ENCODE peak calls at places on chromosomes 3 and 15, in seven cellular contexts. E is testis, S is T-helper 1 cell, Q is NB4, P is A172, N is mammary epithelial cell, A is endothelial cell. H is an unnamed sample.
A peak's percentile ranks its signal among the peaks of the same experiment; 100 is the strongest.

GRCh38 chr15:64716452-64716851 is 58.9 kb downstream of the RBPMS2 start:
- DNase-seq in E (no peak), S (no peak), Q (no peak), P (no peak), N (no peak), A (no peak), H (no peak)

GRCh38 chr3:148042663-148043445 is 633.7 kb downstream of the ZIC1 start:
- DNase-seq in E (no peak), S (no peak), Q (no peak), P (no peak), N (no peak), A (no peak), H (no peak)

GRCh38 chr3:181920409-181920808 is 208.7 kb downstream of the SOX2 start:
- DNase-seq in E (no peak), S (no peak), Q (no peak), P (no peak), N (no peak), A (no peak), H (no peak)

GRCh38 chr3:55322649-55323048 is 164.5 kb downstream of the WNT5A start:
- DNase-seq in E (no peak), S (no peak), Q (no peak), P (no peak), N (no peak), A (no peak), H (no peak)

GRCh38 chr3:43418601-43419272 is 132.4 kb downstream of the SNRK start:
- DNase-seq in E (no peak), S (no peak), Q (no peak), P (no peak), N (no peak), A (no peak), H (peak; percentile 97)

GRCh38 chr15:56428821-56429458 is 36.0 kb downstream of the MNS1 start:
- DNase-seq in E (no peak), S (peak; percentile 5), Q (peak; percentile 40), P (peak; percentile 22), N (peak; percentile 20), A (no peak), H (peak; percentile 46)

GRCh38 chr3:159126261-159127020 is 324.6 kb downstream of the MFSD1 start:
- DNase-seq in E (no peak), S (no peak), Q (no peak), P (peak; percentile 22), N (peak; percentile 66), A (no peak), H (peak; percentile 65)

GRCh38 chr3:57923101-57923500 is 85.1 kb upstream of the FLNB start:
- DNase-seq in E (no peak), S (no peak), Q (no peak), P (no peak), N (no peak), A (no peak), H (no peak)

GRCh38 chr3:149959443-149959842 is 11.3 kb downstream of the PFN2 start:
- DNase-seq in E (no peak), S (no peak), Q (no peak), P (no peak), N (no peak), A (no peak), H (no peak)

GRCh38 chr3:119322021-119322522 is 27.9 kb downstream of the ARHGAP31 start:
- DNase-seq in E (no peak), S (no peak), Q (no peak), P (peak; percentile 54), N (peak; percentile 51), A (no peak), H (peak; percentile 70)

GRCh38 chr3:139944256-139944910 is 9.4 kb downstream of the CLSTN2 start:
- DNase-seq in E (no peak), S (no peak), Q (no peak), P (no peak), N (no peak), A (no peak), H (no peak)

GRCh38 chr3:50164056-50164455 is 8.9 kb downstream of the SEMA3F start:
- DNase-seq in E (peak; percentile 72), S (no peak), Q (no peak), P (peak; percentile 94), N (peak; percentile 93), A (no peak), H (peak; percentile 87)

GRCh38 chr3:171950373-171950772 is 89.0 kb upstream of the FNDC3B start:
- DNase-seq in E (no peak), S (no peak), Q (peak; percentile 67), P (peak; percentile 64), N (peak; percentile 56), A (no peak), H (peak; percentile 53)

GRCh38 chr3:188185717-188186236 is 31.8 kb downstream of the LPP start:
- DNase-seq in E (peak; percentile 22), S (no peak), Q (no peak), P (no peak), N (peak; percentile 58), A (no peak), H (peak; percentile 56)

GRCh38 chr3:124780767-124781485 is 50.7 kb downstream of the UMPS start:
- DNase-seq in E (peak; percentile 85), S (no peak), Q (peak; percentile 22), P (peak; percentile 49), N (no peak), A (peak; percentile 22), H (peak; percentile 23)

GRCh38 chr3:81743096-81744025 is 18.1 kb downstream of the GBE1 start:
- DNase-seq in E (no peak), S (no peak), Q (peak; percentile 66), P (peak; percentile 96), N (peak; percentile 83), A (no peak), H (peak; percentile 89)

GRCh38 chr15:84681822-84682221 is 23.8 kb upstream of the NMB start:
- DNase-seq in E (no peak), S (peak; percentile 64), Q (peak; percentile 75), P (no peak), N (peak; percentile 70), A (no peak), H (peak; percentile 84)

GRCh38 chr3:129036234-129037092 is 24.1 kb upstream of the GP9 start:
- DNase-seq in E (no peak), S (no peak), Q (no peak), P (no peak), N (no peak), A (no peak), H (no peak)

GRCh38 chr15:69424748-69425413 is 10.7 kb downstream of the KIF23 start:
- DNase-seq in E (no peak), S (no peak), Q (no peak), P (no peak), N (no peak), A (no peak), H (peak; percentile 11)

GRCh38 chr15:79089890-79090486 is 592 bp downstream of the RASGRF1 start:
- DNase-seq in E (no peak), S (no peak), Q (no peak), P (no peak), N (peak; percentile 28), A (no peak), H (no peak)

GRCh38 chr3:78659386-78659987 is 1108.3 kb downstream of the ROBO1 start:
- DNase-seq in E (peak; percentile 58), S (peak; percentile 4), Q (peak; percentile 54), P (peak; percentile 40), N (no peak), A (peak; percentile 25), H (peak; percentile 52)

GRCh38 chr15:74293021-74293810 is 57.1 kb downstream of the CCDC33 start:
- DNase-seq in E (no peak), S (no peak), Q (no peak), P (no peak), N (no peak), A (no peak), H (no peak)

GRCh38 chr3:18062289-18063025 is 320.0 kb upstream of the TBC1D5 start:
- DNase-seq in E (no peak), S (no peak), Q (peak; percentile 30), P (peak; percentile 74), N (peak; percentile 58), A (no peak), H (peak; percentile 66)

GRCh38 chr15:73959801-73960200 is 32.3 kb downstream of the STOML1 start:
- DNase-seq in E (no peak), S (no peak), Q (no peak), P (no peak), N (no peak), A (no peak), H (no peak)

GRCh38 chr3:122858373-122858772 is 63.5 kb downstream of the SLC49A4 start:
- DNase-seq in E (no peak), S (no peak), Q (peak; percentile 29), P (peak; percentile 16), N (peak; percentile 32), A (no peak), H (peak; percentile 21)

GRCh38 chr3:42706721-42707619 is 4.4 kb upstream of the HHATL start:
- DNase-seq in E (no peak), S (no peak), Q (no peak), P (no peak), N (no peak), A (no peak), H (no peak)

GRCh38 chr3:40971191-40972168 is 227.8 kb upstream of the CTNNB1 start:
- DNase-seq in E (peak; percentile 83), S (peak; percentile 75), Q (peak; percentile 87), P (peak; percentile 94), N (peak; percentile 99), A (no peak), H (peak; percentile 100)

GRCh38 chr3:13077431-13078157 is 4.4 kb upstream of the IQSEC1 start:
- DNase-seq in E (peak; percentile 67), S (no peak), Q (no peak), P (peak; percentile 63), N (no peak), A (no peak), H (no peak)

GRCh38 chr3:146189519-146190173 is 28.7 kb upstream of the PLOD2 start:
- DNase-seq in E (peak; percentile 17), S (peak; percentile 27), Q (peak; percentile 40), P (peak; percentile 77), N (peak; percentile 54), A (peak; percentile 29), H (peak; percentile 70)

GRCh38 chr3:129683201-129683600 is 76.7 kb upstream of the PLXND1 start:
- DNase-seq in E (no peak), S (no peak), Q (no peak), P (no peak), N (no peak), A (no peak), H (no peak)

GRCh38 chr3:119613872-119614271 is 16.2 kb downstream of the PLA1A start:
- DNase-seq in E (no peak), S (no peak), Q (no peak), P (no peak), N (no peak), A (no peak), H (no peak)

GRCh38 chr3:123385072-123385471 is 63.8 kb downstream of the ADCY5 start:
- DNase-seq in E (peak; percentile 36), S (no peak), Q (no peak), P (no peak), N (no peak), A (no peak), H (no peak)

H was measured in kidney tubule cell.